ENCODE peak calls at places on chromosome 14, in ten cellular contexts. S is heart left ventricle; C is GM13976; R is hypothalamus; B is right lobe of liver; T is choroid plexus epithelial cell; Y is anterior cingulate cortex; F is Peyer's patch; D is CD4-positive, CD25-positive, alpha-beta regulatory T cell; U is body of pancreas. I is an unnamed sample.

GRCh38 chr14:82796081-82796480 is 1262.4 kb upstream of the SEL1L start:
- DNase-seq in S (no peak), C (no peak), R (no peak), B (no peak), T (no peak), Y (no peak), F (no peak), D (no peak), U (no peak), I (no peak)

GRCh38 chr14:68672609-68673285 is 120.1 kb downstream of the ZFP36L1 start:
- DNase-seq in S (no peak), C (no peak), R (no peak), B (no peak), T (no peak), Y (no peak), F (no peak), D (no peak), U (no peak), I (no peak)

GRCh38 chr14:76929927-76930326 is 98.6 kb downstream of the IRF2BPL start:
- DNase-seq in S (no peak), C (no peak), R (no peak), B (no peak), T (no peak), Y (no peak), F (peak), D (peak), U (no peak), I (no peak)

GRCh38 chr14:96949594-96949993 is 152.4 kb downstream of the VRK1 start:
- DNase-seq in S (no peak), C (no peak), R (no peak), B (no peak), T (no peak), Y (no peak), F (no peak), D (no peak), U (no peak), I (no peak)

GRCh38 chr14:71225108-71225507 is 317.8 kb downstream of the PCNX1 start:
- DNase-seq in S (no peak), C (no peak), R (no peak), B (no peak), T (no peak), Y (no peak), F (no peak), D (no peak), U (no peak), I (no peak)

GRCh38 chr14:54674342-54674741 is 107.4 kb downstream of the SAMD4A start:
- DNase-seq in S (no peak), C (no peak), R (no peak), B (no peak), T (no peak), Y (no peak), F (no peak), D (no peak), U (no peak), I (no peak)

GRCh38 chr14:88682495-88683114 is 110.1 kb downstream of the EML5 start:
- DNase-seq in S (no peak), C (no peak), R (no peak), B (no peak), T (no peak), Y (no peak), F (no peak), D (no peak), U (no peak), I (no peak)

GRCh38 chr14:85187521-85187920 is 342.4 kb upstream of the FLRT2 start:
- DNase-seq in S (no peak), C (no peak), R (no peak), B (no peak), T (peak), Y (no peak), F (no peak), D (no peak), U (no peak), I (no peak)

GRCh38 chr14:91410781-91411536 is 6.7 kb downstream of the CCDC88C start:
- DNase-seq in S (no peak), C (no peak), R (no peak), B (no peak), T (no peak), Y (no peak), F (peak), D (no peak), U (no peak), I (no peak)

GRCh38 chr14:69049675-69050074 is 70.6 kb upstream of the ACTN1 start:
- DNase-seq in S (peak), C (no peak), R (no peak), B (peak), T (peak), Y (no peak), F (no peak), D (no peak), U (no peak), I (no peak)

GRCh38 chr14:92937229-92937937 is 14.4 kb downstream of the CHGA start:
- DNase-seq in S (no peak), C (no peak), R (no peak), B (no peak), T (no peak), Y (no peak), F (peak), D (no peak), U (no peak), I (no peak)

GRCh38 chr14:43901950-43902349 is 605.1 kb downstream of the FSCB start:
- DNase-seq in S (no peak), C (no peak), R (no peak), B (no peak), T (no peak), Y (no peak), F (no peak), D (no peak), U (no peak), I (no peak)

GRCh38 chr14:32012571-32012970 is 64.5 kb upstream of the ARHGAP5 start:
- DNase-seq in S (no peak), C (no peak), R (no peak), B (no peak), T (no peak), Y (no peak), F (no peak), D (no peak), U (no peak), I (no peak)

GRCh38 chr14:92850492-92850891 is 56.4 kb downstream of the GOLGA5 start:
- DNase-seq in S (no peak), C (no peak), R (no peak), B (no peak), T (no peak), Y (no peak), F (no peak), D (no peak), U (no peak), I (no peak)

GRCh38 chr14:93281937-93282336 is 50.9 kb downstream of the BTBD7 start:
- DNase-seq in S (no peak), C (no peak), R (no peak), B (no peak), T (peak), Y (no peak), F (no peak), D (no peak), U (no peak), I (no peak)

GRCh38 chr14:36405589-36406274 is 85.3 kb upstream of the MBIP start:
- DNase-seq in S (no peak), C (no peak), R (no peak), B (no peak), T (no peak), Y (no peak), F (no peak), D (no peak), U (no peak), I (no peak)

GRCh38 chr14:35297677-35298076 is 5.5 kb downstream of the PSMA6 start:
- DNase-seq in S (no peak), C (no peak), R (no peak), B (no peak), T (no peak), Y (no peak), F (no peak), D (no peak), U (no peak), I (no peak)

GRCh38 chr14:33282811-33283210 is 344.1 kb downstream of the NPAS3 start:
- DNase-seq in S (no peak), C (no peak), R (no peak), B (no peak), T (peak), Y (no peak), F (no peak), D (no peak), U (no peak), I (no peak)

GRCh38 chr14:22131749-22132476 is 457.1 kb downstream of the DAD1 start:
- DNase-seq in S (no peak), C (no peak), R (no peak), B (no peak), T (peak), Y (no peak), F (peak), D (no peak), U (no peak), I (no peak)

GRCh38 chr14:99287269-99287942 is 15.4 kb upstream of the BCL11B start:
- DNase-seq in S (no peak), C (peak), R (no peak), B (no peak), T (no peak), Y (no peak), F (no peak), D (no peak), U (no peak), I (no peak)

GRCh38 chr14:25833341-25834121 is 764.3 kb downstream of the NOVA1 start:
- DNase-seq in S (no peak), C (no peak), R (peak), B (no peak), T (peak), Y (no peak), F (no peak), D (no peak), U (peak), I (peak)

GRCh38 chr14:50649691-50650090 is 18.4 kb downstream of the SAV1 start:
- DNase-seq in S (no peak), C (no peak), R (no peak), B (no peak), T (no peak), Y (no peak), F (no peak), D (no peak), U (no peak), I (no peak)

GRCh38 chr14:105836160-105836559 is 309.8 kb downstream of the TMEM121 start:
- DNase-seq in S (no peak), C (no peak), R (no peak), B (no peak), T (no peak), Y (no peak), F (no peak), D (no peak), U (no peak), I (no peak)

GRCh38 chr14:97277711-97278110 is 480.5 kb downstream of the VRK1 start:
- DNase-seq in S (no peak), C (no peak), R (no peak), B (no peak), T (no peak), Y (no peak), F (no peak), D (no peak), U (no peak), I (no peak)

GRCh38 chr14:74756326-74756725 is 6.8 kb upstream of the YLPM1 start:
- DNase-seq in S (no peak), C (no peak), R (peak), B (no peak), T (no peak), Y (no peak), F (no peak), D (no peak), U (no peak), I (no peak)

GRCh38 chr14:69133206-69134125 is 19.5 kb downstream of the DCAF5 start:
- DNase-seq in S (no peak), C (no peak), R (no peak), B (no peak), T (peak), Y (no peak), F (no peak), D (no peak), U (peak), I (no peak)

GRCh38 chr14:83342590-83342989 is 1808.9 kb upstream of the SEL1L start:
- DNase-seq in S (peak), C (no peak), R (no peak), B (no peak), T (no peak), Y (no peak), F (no peak), D (no peak), U (no peak), I (no peak)

GRCh38 chr14:75886661-75887348 is 95.0 kb downstream of the TGFB3 start:
- DNase-seq in S (no peak), C (no peak), R (no peak), B (no peak), T (peak), Y (no peak), F (no peak), D (no peak), U (no peak), I (no peak)

GRCh38 chr14:99199854-99200653 is 71.9 kb downstream of the BCL11B start:
- DNase-seq in S (peak), C (no peak), R (no peak), B (no peak), T (no peak), Y (no peak), F (no peak), D (no peak), U (no peak), I (no peak)

GRCh38 chr14:22966783-22967269 is 9.9 kb upstream of the HAUS4 start:
- DNase-seq in S (no peak), C (no peak), R (no peak), B (no peak), T (no peak), Y (no peak), F (no peak), D (no peak), U (no peak), I (no peak)

GRCh38 chr14:100784523-100785337 is 41.2 kb upstream of the MEG3 start:
- DNase-seq in S (no peak), C (no peak), R (no peak), B (no peak), T (no peak), Y (no peak), F (no peak), D (no peak), U (no peak), I (no peak)

GRCh38 chr14:99174920-99175319 is 97.1 kb downstream of the BCL11B start:
- DNase-seq in S (no peak), C (no peak), R (no peak), B (no peak), T (no peak), Y (no peak), F (peak), D (no peak), U (no peak), I (no peak)

GRCh38 chr14:23537351-23538048 is 14.1 kb downstream of the ZFHX2 start:
- DNase-seq in S (no peak), C (no peak), R (no peak), B (no peak), T (no peak), Y (no peak), F (no peak), D (no peak), U (no peak), I (no peak)

GRCh38 chr14:51455041-51455835 is 196.5 kb upstream of the FRMD6 start:
- DNase-seq in S (no peak), C (no peak), R (no peak), B (no peak), T (no peak), Y (no peak), F (no peak), D (no peak), U (no peak), I (no peak)

GRCh38 chr14:88791629-88792571 is 853 bp downstream of the EML5 start:
- DNase-seq in S (no peak), C (peak), R (no peak), B (peak), T (no peak), Y (no peak), F (peak), D (peak), U (peak), I (peak)

GRCh38 chr14:58100735-58101368 is 51.2 kb downstream of the ARMH4 start:
- DNase-seq in S (no peak), C (no peak), R (no peak), B (no peak), T (peak), Y (no peak), F (no peak), D (no peak), U (no peak), I (no peak)

GRCh38 chr14:30748343-30748742 is 126.0 kb upstream of the COCH start:
- DNase-seq in S (no peak), C (no peak), R (no peak), B (no peak), T (no peak), Y (no peak), F (no peak), D (no peak), U (no peak), I (no peak)

I was measured in substantia nigra.